ENCODE peak calls at places on chromosomes 16 and 17, in ten cellular contexts. E is KG1, D is mesothelial cell of epicardium, K is left ventricle myocardium superior, C is mucosa of gallbladder, M is HT1080, O is AG10803, H is pancreas, X is left cardiac atrium, Z is lower leg skin. J is an unnamed sample.

GRCh38 chr17:37090941-37091340 is 142.2 kb downstream of the AATF start:
- DNase-seq in E (no peak), D (no peak), X (no peak), O (no peak), K (no peak), H (no peak), Z (no peak), M (no peak), C (no peak), J (no peak)

GRCh38 chr16:70730944-70731343 is 45.1 kb upstream of the MTSS2 start:
- DNase-seq in K (peak; percentile 83), E (no peak), X (peak; percentile 45), H (no peak), Z (no peak), O (no peak), M (no peak), C (no peak), D (no peak), J (no peak)

GRCh38 chr16:87671221-87671620 is 68.9 kb downstream of the JPH3 start:
- DNase-seq in C (no peak), M (no peak), H (no peak), K (no peak), D (no peak), O (no peak), X (no peak), Z (no peak), E (no peak), J (peak; percentile 2)

GRCh38 chr17:60971515-60972369 is 294.1 kb downstream of the BCAS3 start:
- DNase-seq in O (peak; percentile 48), C (peak; percentile 32), Z (no peak), M (peak; percentile 41), K (no peak), H (no peak), E (peak; percentile 32), D (peak; percentile 51), X (no peak), J (no peak)

GRCh38 chr16:68079616-68080344 is 5.4 kb upstream of the NFATC3 start:
- DNase-seq in D (no peak), O (no peak), E (peak; percentile 85), M (no peak), C (peak; percentile 78), X (peak; percentile 82), K (peak; percentile 86), H (no peak), Z (peak; percentile 94), J (no peak)

GRCh38 chr16:56793504-56793903 is 63.6 kb downstream of the NUP93 start:
- DNase-seq in D (no peak), X (no peak), M (peak; percentile 48), K (no peak), C (no peak), O (peak; percentile 41), Z (no peak), H (no peak), E (no peak), J (no peak)

GRCh38 chr17:63774141-63774981 is at the start of gene DDX42:
- DNase-seq in K (peak; percentile 91), E (no peak), O (peak; percentile 65), C (peak; percentile 26), X (peak; percentile 92), M (peak; percentile 45), H (peak; percentile 94), D (peak; percentile 92), Z (peak; percentile 97), J (no peak)

GRCh38 chr17:77645441-77646430 is 312.8 kb upstream of the TNRC6C start:
- DNase-seq in Z (peak; percentile 74), O (peak; percentile 44), D (no peak), C (no peak), E (no peak), H (no peak), X (no peak), K (no peak), M (no peak), J (no peak)

GRCh38 chr17:76240461-76241204 is at the start of gene RNF157:
- DNase-seq in E (no peak), D (peak; percentile 57), Z (peak; percentile 87), C (no peak), M (no peak), H (peak; percentile 81), K (peak; percentile 86), O (no peak), X (peak; percentile 71), J (no peak)

GRCh38 chr17:81019563-81020442 is 15.1 kb upstream of the BAIAP2 start:
- DNase-seq in Z (no peak), C (no peak), D (no peak), K (peak; percentile 23), O (no peak), M (no peak), H (peak; percentile 39), E (no peak), X (no peak), J (no peak)

GRCh38 chr16:86517652-86518258 is 7.4 kb downstream of the FOXF1 start:
- DNase-seq in C (peak; percentile 68), H (no peak), E (no peak), X (peak; percentile 68), O (peak; percentile 62), M (peak; percentile 53), K (peak; percentile 72), D (peak; percentile 80), Z (peak; percentile 90), J (no peak)

GRCh38 chr16:67372664-67373063 is 20.6 kb downstream of the TPPP3 start:
- DNase-seq in X (no peak), C (no peak), Z (no peak), D (no peak), O (peak; percentile 36), H (no peak), K (no peak), M (peak; percentile 19), E (no peak), J (no peak)

GRCh38 chr16:81482329-81483063 is 37.9 kb downstream of the CMIP start:
- DNase-seq in E (no peak), O (no peak), X (no peak), D (no peak), H (no peak), Z (no peak), C (no peak), M (no peak), K (no peak), J (no peak)

GRCh38 chr16:58284488-58284887 is 10.3 kb downstream of the PRSS54 start:
- DNase-seq in D (no peak), O (no peak), H (no peak), E (no peak), M (peak; percentile 39), C (no peak), Z (no peak), X (no peak), K (no peak), J (no peak)

GRCh38 chr17:66540131-66540781 is 237.8 kb downstream of the PRKCA start:
- DNase-seq in E (no peak), C (no peak), O (peak; percentile 82), M (peak; percentile 95), H (no peak), D (no peak), X (peak; percentile 64), K (peak; percentile 61), Z (no peak), J (no peak)

GRCh38 chr17:48973806-48974205 is 5.4 kb upstream of the GIP start:
- DNase-seq in H (no peak), D (no peak), C (no peak), K (no peak), E (no peak), O (no peak), M (no peak), X (no peak), Z (no peak), J (no peak)

GRCh38 chr17:57092171-57092570 is 7.1 kb downstream of the AKAP1 start:
- DNase-seq in Z (no peak), K (no peak), M (no peak), O (peak; percentile 33), D (no peak), H (no peak), X (no peak), C (peak; percentile 36), E (no peak), J (no peak)

GRCh38 chr17:5592382-5592781 is 8.1 kb upstream of the NLRP1 start:
- DNase-seq in H (no peak), M (peak; percentile 20), K (no peak), C (no peak), O (peak; percentile 52), X (no peak), Z (no peak), D (no peak), E (peak; percentile 1), J (peak; percentile 33)

GRCh38 chr16:1620391-1620790 is 8.2 kb downstream of the CRAMP1 start:
- DNase-seq in X (no peak), E (no peak), O (no peak), M (no peak), K (no peak), D (no peak), C (no peak), Z (no peak), H (no peak), J (no peak)

GRCh38 chr17:146983-147761 is 9.8 kb downstream of the SCGB1C2 start:
- DNase-seq in D (peak; percentile 34), Z (peak; percentile 77), H (peak; percentile 65), M (no peak), O (no peak), K (no peak), X (peak; percentile 18), C (no peak), E (no peak), J (no peak)

GRCh38 chr17:83149761-83150251 is 70.4 kb downstream of the METRNL start:
- DNase-seq in M (no peak), D (no peak), H (no peak), E (no peak), Z (peak; percentile 84), C (no peak), O (peak; percentile 40), X (no peak), K (no peak), J (no peak)

GRCh38 chr17:35715416-35715815 is 16.0 kb upstream of the RASL10B start:
- DNase-seq in E (no peak), D (no peak), K (no peak), M (no peak), C (no peak), X (no peak), O (no peak), H (no peak), Z (peak; percentile 49), J (no peak)

GRCh38 chr17:82888583-82889495 is 49.0 kb upstream of the ZNF750 start:
- DNase-seq in X (no peak), E (no peak), H (peak; percentile 94), D (no peak), M (no peak), C (peak; percentile 60), O (no peak), Z (no peak), K (peak; percentile 87), J (no peak)

GRCh38 chr17:64223931-64224657 is 39.0 kb downstream of the TEX2 start:
- DNase-seq in O (no peak), E (no peak), D (no peak), M (no peak), K (no peak), X (no peak), C (no peak), Z (no peak), H (no peak), J (no peak)

GRCh38 chr16:56425439-56425832 is at the start of gene AMFR:
- DNase-seq in M (peak; percentile 58), H (peak; percentile 86), X (peak; percentile 77), K (peak; percentile 89), O (peak; percentile 86), Z (no peak), C (peak; percentile 55), D (peak; percentile 60), E (no peak), J (no peak)

GRCh38 chr17:27878776-27879562 is 14.2 kb downstream of the LYRM9 start:
- DNase-seq in O (no peak), M (no peak), Z (no peak), X (no peak), D (no peak), K (no peak), H (peak; percentile 42), E (no peak), C (no peak), J (no peak)

GRCh38 chr17:68182940-68183551 is 64.8 kb upstream of the AMZ2 start:
- DNase-seq in D (no peak), M (no peak), K (no peak), X (no peak), C (no peak), H (no peak), Z (peak; percentile 66), E (no peak), O (no peak), J (peak; percentile 76)

GRCh38 chr16:17853958-17854357 is 383.2 kb upstream of the XYLT1 start:
- DNase-seq in D (no peak), K (no peak), C (no peak), Z (no peak), X (no peak), O (no peak), E (no peak), H (no peak), M (no peak), J (no peak)